ENCODE peak calls at places on chromosome 2, in four cellular contexts. R, C, W and B are unnamed samples.

GRCh38 chr2:210480079-210480478 is 3.5 kb upstream of the LANCL1 start:
- DNase-seq in R (no peak), C (no peak), W (no peak), B (no peak)

GRCh38 chr2:37367984-37368383 is 23.6 kb downstream of the QPCT start:
- DNase-seq in R (no peak), C (no peak), W (no peak), B (no peak)

GRCh38 chr2:227748079-227748478 is 2.4 kb downstream of the SCYGR8 start:
- DNase-seq in R (no peak), C (peak; percentile 37), W (no peak), B (no peak)

GRCh38 chr2:162123806-162124758 is 28.0 kb downstream of the GCG start:
- DNase-seq in R (no peak), C (peak; percentile 88), W (peak; percentile 59), B (no peak)

GRCh38 chr2:38740851-38741541 is 10.2 kb downstream of the SRSF7 start:
- DNase-seq in R (no peak), C (peak; percentile 72), W (peak; percentile 29), B (no peak)

GRCh38 chr2:171086352-171087290 is 74.1 kb downstream of the TLK1 start:
- DNase-seq in R (no peak), C (peak; percentile 66), W (peak; percentile 33), B (peak; percentile 11)

GRCh38 chr2:186848873-186849578 is at the start of gene ZSWIM2:
- DNase-seq in R (peak; percentile 66), C (no peak), W (peak; percentile 78), B (peak; percentile 76)

GRCh38 chr2:120551540-120551939 is 184.1 kb upstream of the GLI2 start:
- DNase-seq in R (no peak), C (no peak), W (no peak), B (no peak)

GRCh38 chr2:239318790-239319189 is 82.0 kb downstream of the HDAC4 start:
- DNase-seq in R (no peak), C (no peak), W (no peak), B (no peak)

GRCh38 chr2:31889044-31889443 is 121.8 kb downstream of the MEMO1 start:
- DNase-seq in R (no peak), C (no peak), W (no peak), B (no peak)

GRCh38 chr2:227025510-227025909 is 138.5 kb downstream of the COL4A4 start:
- DNase-seq in R (no peak), C (no peak), W (no peak), B (no peak)

GRCh38 chr2:221100467-221101089 is 471.5 kb downstream of the EPHA4 start:
- DNase-seq in R (no peak), C (peak; percentile 41), W (no peak), B (no peak)

GRCh38 chr2:216464104-216464720 is 34.4 kb upstream of the RPL37A start:
- DNase-seq in R (no peak), C (no peak), W (no peak), B (no peak)